ENCODE peak calls at places on chromosomes 11 and 22, in nine cellular contexts. Z, O, J, P, X, K, I, U and V are unnamed samples.
A peak's percentile ranks its signal among the peaks of the same experiment; 100 is the strongest.

GRCh38 chr11:12777208-12777874 is 103.1 kb downstream of the TEAD1 start:
- DNase-seq in Z (no peak), O (no peak), J (no peak), P (peak; percentile 25), X (no peak), K (peak; percentile 54), I (no peak), U (no peak), V (no peak)

GRCh38 chr22:27885977-27886842 is 32.8 kb downstream of the PITPNB start:
- DNase-seq in Z (no peak), O (peak; percentile 18), J (peak; percentile 38), P (peak; percentile 52), X (no peak), K (peak; percentile 57), I (peak; percentile 62), U (peak; percentile 48), V (peak; percentile 19)

GRCh38 chr11:119706029-119706428 is 23.0 kb downstream of the NECTIN1 start:
- DNase-seq in Z (no peak), O (no peak), J (no peak), P (no peak), X (no peak), K (no peak), I (no peak), U (no peak), V (no peak)

GRCh38 chr22:27181537-27181936 is 524.1 kb downstream of the MIAT start:
- DNase-seq in Z (no peak), O (no peak), J (no peak), P (no peak), X (no peak), K (no peak), I (no peak), U (no peak), V (no peak)

GRCh38 chr11:8192016-8192895 is 23.4 kb upstream of the RIC3 start:
- DNase-seq in Z (no peak), O (no peak), J (peak; percentile 73), P (peak; percentile 54), X (peak; percentile 81), K (peak; percentile 78), I (peak; percentile 54), U (peak; percentile 76), V (no peak)

GRCh38 chr11:20604295-20604803 is 4.9 kb downstream of the SLC6A5 start:
- DNase-seq in Z (no peak), O (no peak), J (no peak), P (no peak), X (no peak), K (no peak), I (no peak), U (no peak), V (no peak)

GRCh38 chr22:39482768-39483167 is 19.3 kb upstream of the MIEF1 start:
- DNase-seq in Z (no peak), O (no peak), J (no peak), P (no peak), X (no peak), K (no peak), I (no peak), U (no peak), V (no peak)

GRCh38 chr11:130831506-130832385 is 84.5 kb downstream of the SNX19 start:
- DNase-seq in Z (no peak), O (no peak), J (no peak), P (no peak), X (no peak), K (no peak), I (no peak), U (no peak), V (no peak)

GRCh38 chr22:23533328-23533762 is 46.7 kb downstream of the IGLL1 start:
- DNase-seq in Z (no peak), O (no peak), J (peak; percentile 70), P (peak; percentile 20), X (peak; percentile 74), K (peak; percentile 61), I (peak; percentile 70), U (peak; percentile 63), V (no peak)

GRCh38 chr11:47442514-47442913 is 6.4 kb downstream of the RAPSN start:
- DNase-seq in Z (no peak), O (no peak), J (no peak), P (no peak), X (no peak), K (no peak), I (no peak), U (no peak), V (no peak)

GRCh38 chr11:102469196-102469821 is 16.7 kb upstream of the TMEM123 start:
- DNase-seq in Z (no peak), O (no peak), J (no peak), P (no peak), X (no peak), K (peak; percentile 50), I (no peak), U (no peak), V (no peak)

GRCh38 chr11:45869551-45869950 is 15.9 kb upstream of the MAPK8IP1 start:
- DNase-seq in Z (no peak), O (no peak), J (no peak), P (no peak), X (no peak), K (no peak), I (no peak), U (no peak), V (no peak)

GRCh38 chr11:45871638-45872037 is 13.8 kb upstream of the MAPK8IP1 start:
- DNase-seq in Z (no peak), O (no peak), J (no peak), P (no peak), X (no peak), K (no peak), I (no peak), U (no peak), V (no peak)

GRCh38 chr11:45870706-45871105 is 14.7 kb upstream of the MAPK8IP1 start:
- DNase-seq in Z (no peak), O (no peak), J (no peak), P (no peak), X (no peak), K (no peak), I (no peak), U (no peak), V (no peak)

GRCh38 chr11:45876401-45876800 is 9.1 kb upstream of the MAPK8IP1 start:
- DNase-seq in Z (no peak), O (no peak), J (no peak), P (no peak), X (no peak), K (no peak), I (no peak), U (no peak), V (no peak)

DNA sequence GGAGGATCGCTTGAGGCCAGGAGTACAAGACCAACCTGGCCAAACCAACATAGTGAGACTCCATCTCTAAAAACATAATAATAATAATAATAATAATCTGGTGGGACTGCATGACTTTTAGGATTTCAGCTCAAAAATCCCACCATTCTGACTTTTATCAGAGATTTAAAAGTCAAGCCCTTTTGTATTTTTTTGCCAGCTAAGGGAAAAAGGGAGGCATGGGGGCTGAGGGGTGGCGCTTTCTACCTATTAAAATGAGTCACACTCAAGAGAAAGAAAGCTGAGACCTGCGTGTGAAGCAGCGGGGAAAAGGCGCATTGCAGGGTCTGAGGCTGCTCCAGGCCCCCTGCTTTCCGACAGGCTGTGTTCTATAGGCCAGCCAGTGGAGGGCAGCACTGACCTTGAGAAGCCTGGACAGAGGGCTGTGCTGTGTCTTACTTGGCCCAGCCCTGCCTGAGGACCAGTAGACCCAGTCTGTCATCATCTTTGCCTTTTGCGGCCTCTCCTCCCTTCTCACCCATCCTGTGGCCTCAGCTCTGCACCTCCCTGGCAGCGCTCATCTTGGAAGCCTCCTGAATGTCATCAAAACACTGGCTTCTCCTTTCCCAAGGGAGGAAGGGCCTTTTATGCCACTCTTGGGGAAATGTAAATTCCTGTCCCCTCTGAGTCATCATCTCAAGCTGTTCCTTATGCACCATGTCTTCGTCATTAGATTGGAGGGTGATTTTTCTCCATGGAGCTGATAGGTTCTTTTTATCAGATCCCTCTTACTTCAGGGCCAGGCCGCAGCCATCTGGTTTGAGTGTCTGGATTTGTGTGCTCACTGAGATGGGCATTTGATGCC is 12.7 kb upstream of the MAPK8IP1 start:
- DNase-seq in Z (no peak), O (peak; percentile 11), J (peak; percentile 72), P (peak; percentile 64), X (no peak), K (peak; percentile 85), I (peak; percentile 55), U (peak; percentile 68), V (no peak)
- H3K36me3 ChIP-seq in Z (peaks cover 100% of the 10 kb centered on the region), O (peaks cover 68% of the 10 kb centered on the region), J (peaks cover 28% of the 10 kb centered on the region), P (no peaks in the 10 kb centered on the region), X (peaks cover 75% of the 10 kb centered on the region), K (peaks cover 45% of the 10 kb centered on the region), I (peaks cover 54% of the 10 kb centered on the region), U (peaks cover 6% of the 10 kb centered on the region), V (peaks cover 78% of the 10 kb centered on the region)

DNA sequence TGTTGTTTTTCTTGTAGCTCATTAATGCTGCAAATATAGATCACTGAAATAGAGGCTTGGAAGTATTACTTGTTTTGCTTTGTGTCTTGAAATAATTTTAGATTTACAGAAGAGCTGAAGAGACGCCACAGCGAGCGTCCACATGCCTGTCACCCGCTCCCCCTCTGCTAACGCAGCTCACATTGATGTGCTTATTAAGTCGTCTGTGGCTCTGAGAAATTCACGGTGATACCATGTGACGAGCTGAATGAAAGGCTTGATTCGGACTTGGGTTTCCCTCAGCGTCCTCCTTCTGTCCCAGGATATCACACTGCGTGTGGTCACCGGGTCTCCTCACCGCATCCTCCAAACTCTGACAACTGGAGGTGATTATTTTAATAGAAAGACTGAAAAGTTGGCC is 365.4 kb downstream of the BRD1 start:
- DNase-seq in Z (no peak), O (no peak), J (no peak), P (no peak), X (no peak), K (no peak), I (no peak), U (no peak), V (no peak)
- H3K9me3 ChIP-seq in Z (no peaks in the 10 kb centered on the region), O (no peaks in the 10 kb centered on the region), J (no peaks in the 10 kb centered on the region), P (peaks cover 36% of the 10 kb centered on the region), X (no peaks in the 10 kb centered on the region), K (no peaks in the 10 kb centered on the region), I (no peaks in the 10 kb centered on the region), U (no peaks in the 10 kb centered on the region), V (no peaks in the 10 kb centered on the region)

DNA sequence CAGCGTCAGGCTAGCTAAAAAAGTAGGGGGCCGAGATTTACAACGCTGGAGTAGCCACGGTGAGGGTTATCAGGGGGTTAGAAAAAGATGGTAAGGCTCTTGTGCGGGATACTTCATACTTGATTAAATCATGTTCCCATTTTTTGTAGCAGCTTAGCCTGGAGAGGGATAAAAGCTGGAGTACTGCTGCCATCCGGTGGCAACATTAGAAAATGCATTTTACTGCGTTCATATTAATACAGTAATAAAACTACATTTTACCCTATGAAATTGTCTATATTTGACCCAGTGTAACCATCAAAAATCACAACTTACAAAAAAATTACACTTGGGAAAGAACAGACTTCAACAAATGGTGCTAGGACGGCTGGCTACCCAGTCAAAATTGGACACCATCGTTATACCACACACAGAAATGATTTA is 17.3 kb downstream of the RPUSD4 start:
- DNase-seq in Z (no peak), O (peak; percentile 5), J (peak; percentile 41), P (peak; percentile 16), X (no peak), K (peak; percentile 71), I (peak; percentile 49), U (peak; percentile 71), V (peak; percentile 12)
- H3K36me3 ChIP-seq in Z (peaks cover 92% of the 10 kb centered on the region), O (peaks cover 20% of the 10 kb centered on the region), J (peaks cover 39% of the 10 kb centered on the region), P (peaks cover 5% of the 10 kb centered on the region), X (peaks cover 45% of the 10 kb centered on the region), K (no peaks in the 10 kb centered on the region), I (peaks cover 85% of the 10 kb centered on the region), U (peaks cover 22% of the 10 kb centered on the region), V (peaks cover 56% of the 10 kb centered on the region)

GRCh38 chr11:2319791-2320481 is 18.1 kb downstream of the TSPAN32 start:
- DNase-seq in Z (no peak), O (no peak), J (no peak), P (no peak), X (peak; percentile 31), K (no peak), I (no peak), U (no peak), V (no peak)
- H3K9me3 ChIP-seq in Z (no peaks in the 10 kb centered on the region), O (no peaks in the 10 kb centered on the region), J (no peaks in the 10 kb centered on the region), P (no peaks in the 10 kb centered on the region), X (no peaks in the 10 kb centered on the region), K (no peaks in the 10 kb centered on the region), I (no peaks in the 10 kb centered on the region), U (no peaks in the 10 kb centered on the region), V (no peaks in the 10 kb centered on the region)